ENCODE peak calls at places on chromosome 9, in nine cellular contexts. D is body of pancreas; G is A549; F is GM23338; K is substantia nigra; Z is left ventricle myocardium inferior; Q is AG04450; Y is effector memory CD4-positive, alpha-beta T cell; O is keratinocyte. C is an unnamed sample.

GRCh38 chr9:93656426-93657222 is 80.2 kb downstream of the PHF2 start:
- DNase-seq in Y (no peak), F (no peak), D (no peak), K (no peak), O (no peak), Q (no peak), G (no peak), Z (peak; percentile 2), C (no peak)

GRCh38 chr9:13139641-13140171 is 139.8 kb downstream of the MPDZ start:
- DNase-seq in O (no peak), G (no peak), D (no peak), Y (no peak), K (no peak), Z (no peak), Q (peak; percentile 64), F (peak; percentile 15), C (no peak)

GRCh38 chr9:10009401-10009800 is 603.4 kb downstream of the PTPRD start:
- DNase-seq in Y (no peak), D (no peak), K (no peak), F (no peak), G (no peak), Z (no peak), Q (no peak), O (no peak), C (no peak)

GRCh38 chr9:130680836-130681768 is 12.5 kb upstream of the EXOSC2 start:
- DNase-seq in F (peak; percentile 78), D (peak; percentile 88), G (peak; percentile 95), O (no peak), Q (peak; percentile 66), Y (peak; percentile 31), K (no peak), Z (peak; percentile 67), C (peak; percentile 52)

GRCh38 chr9:112885324-112885723 is 5.4 kb downstream of the SLC46A2 start:
- DNase-seq in D (no peak), Q (no peak), G (no peak), Z (no peak), O (no peak), Y (no peak), F (no peak), K (no peak), C (no peak)

GRCh38 chr9:107760469-107761242 is 271.1 kb upstream of the KLF4 start:
- DNase-seq in D (peak; percentile 72), F (no peak), K (peak; percentile 27), G (no peak), Z (peak; percentile 52), O (no peak), Y (no peak), Q (no peak), C (no peak)

GRCh38 chr9:131394464-131395026 is 659 bp downstream of the PRRC2B start:
- DNase-seq in G (no peak), K (no peak), O (no peak), F (peak; percentile 63), Q (no peak), Y (peak; percentile 37), D (peak; percentile 48), Z (peak; percentile 57), C (no peak)

GRCh38 chr9:133981958-133982681 is 10.0 kb downstream of the VAV2 start:
- DNase-seq in K (no peak), Q (no peak), Z (peak; percentile 19), O (no peak), Y (no peak), F (peak; percentile 30), G (no peak), D (no peak), C (no peak)

GRCh38 chr9:14466429-14466818 is 152.5 kb upstream of the NFIB start:
- DNase-seq in D (no peak), Q (no peak), F (peak; percentile 11), Z (no peak), K (no peak), O (no peak), Y (no peak), G (no peak), C (no peak)

GRCh38 chr9:20692554-20692953 is 8.5 kb downstream of the FOCAD start:
- DNase-seq in Q (no peak), K (no peak), G (no peak), Z (no peak), D (no peak), F (no peak), Y (no peak), O (no peak), C (no peak)

GRCh38 chr9:117170567-117170966 is 244.3 kb downstream of the ASTN2 start:
- DNase-seq in Q (no peak), F (no peak), G (no peak), O (no peak), K (no peak), Y (no peak), D (no peak), Z (no peak), C (no peak)

GRCh38 chr9:93461810-93462209 is 8.4 kb upstream of the FAM120AOS start:
- DNase-seq in Y (no peak), O (no peak), F (no peak), G (no peak), K (no peak), Q (no peak), D (no peak), Z (no peak), C (no peak)

GRCh38 chr9:87322840-87323635 is 174.6 kb upstream of the DAPK1 start:
- DNase-seq in Y (no peak), Q (no peak), G (no peak), F (no peak), D (no peak), O (no peak), K (no peak), Z (no peak), C (no peak)

GRCh38 chr9:100322954-100323536 is 29.7 kb downstream of the TEX10 start:
- DNase-seq in K (no peak), Z (no peak), D (peak; percentile 47), G (peak; percentile 18), O (no peak), Y (peak; percentile 4), F (peak; percentile 70), Q (no peak), C (no peak)

GRCh38 chr9:13143281-13143680 is 136.2 kb downstream of the MPDZ start:
- DNase-seq in G (no peak), O (no peak), D (no peak), Z (no peak), F (peak; percentile 37), K (no peak), Y (no peak), Q (no peak), C (no peak)

DNA sequence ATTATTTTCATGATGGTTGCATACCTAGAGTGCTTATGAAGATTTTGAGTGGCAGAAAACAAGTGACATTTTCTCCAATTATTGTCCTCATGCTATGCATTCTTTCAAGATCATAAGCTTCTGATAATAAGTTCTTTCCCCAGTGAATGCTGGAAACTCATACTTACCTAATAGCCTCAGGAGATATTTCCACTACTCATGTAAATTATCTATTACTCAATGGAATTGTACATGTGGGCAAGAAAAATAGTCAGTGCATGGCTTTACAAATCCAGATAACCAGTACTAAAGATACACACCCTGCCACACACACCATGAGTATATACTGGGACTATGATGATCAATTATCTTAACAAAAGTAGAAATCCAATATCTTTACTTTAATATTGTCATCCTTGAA is 1219.5 kb upstream of the C9orf72 start:
- DNase-seq in D (no peak), Q (no peak), K (no peak), G (no peak), Z (no peak), O (no peak), Y (no peak), F (no peak), C (no peak)
- H3K27ac ChIP-seq in D (no peak overlapping the region), Q (no peak overlapping the region), K (no peak overlapping the region), G (no peak overlapping the region), Z (no peak overlapping the region), O (no peak overlapping the region), Y (no peak overlapping the region), F (no peak overlapping the region), C (no peak overlapping the region)

DNA sequence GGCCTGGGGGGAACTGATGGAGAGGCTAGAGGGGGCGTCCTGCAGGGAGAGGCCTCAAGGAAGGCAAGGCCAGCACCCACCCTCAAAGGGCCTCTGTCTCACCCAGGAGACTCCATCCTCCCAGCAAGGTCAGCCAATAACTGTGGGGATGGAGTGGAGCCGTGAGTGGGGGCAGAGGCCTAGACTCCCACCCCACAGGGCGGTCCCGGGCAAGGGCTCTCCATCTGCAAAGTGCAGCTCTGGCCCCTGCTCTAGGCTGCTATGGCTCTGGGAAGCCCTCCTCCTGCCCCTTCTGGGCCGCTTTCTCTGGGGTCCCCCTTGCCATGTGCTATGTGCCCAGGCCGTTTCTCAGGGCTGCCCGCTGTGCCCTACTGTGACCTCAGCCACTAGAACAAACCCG is 14.0 kb downstream of the FPGS start:
- DNase-seq in F (no peak), K (no peak), O (no peak), Z (no peak), Q (no peak), D (no peak), G (no peak), Y (no peak), C (no peak)
- H3K27ac ChIP-seq in F (no peak overlapping the region), K (no peak overlapping the region), O (no peak overlapping the region), Z (peak overlapping the region; percentile 44), Q (no peak overlapping the region), D (no peak overlapping the region), G (no peak overlapping the region), Y (no peak overlapping the region), C (no peak overlapping the region)

GRCh38 chr9:129005336-129005997 is 22.7 kb downstream of the SH3GLB2 start:
- DNase-seq in Z (no peak), G (no peak), Y (no peak), K (no peak), D (no peak), F (no peak), Q (no peak), O (no peak), C (no peak)
- H3K27ac ChIP-seq in Z (no peak overlapping the region), G (no peak overlapping the region), Y (no peak overlapping the region), K (no peak overlapping the region), D (no peak overlapping the region), F (peak overlapping the region; percentile 72), Q (no peak overlapping the region), O (no peak overlapping the region), C (no peak overlapping the region)

GRCh38 chr9:136720251-136720886 is 8.0 kb downstream of the DIPK1B start:
- DNase-seq in O (no peak), G (no peak), Z (peak; percentile 51), Y (no peak), Q (no peak), D (no peak), K (no peak), F (no peak), C (no peak)
- H3K27ac ChIP-seq in O (no peak overlapping the region), G (no peak overlapping the region), Z (peak overlapping the region; percentile 78), Y (no peak overlapping the region), Q (no peak overlapping the region), D (no peak overlapping the region), K (no peak overlapping the region), F (no peak overlapping the region), C (no peak overlapping the region)

GRCh38 chr9:99037768-99038167 is 67.1 kb upstream of the TGFBR1 start:
- DNase-seq in Z (no peak), D (no peak), G (no peak), K (no peak), Q (no peak), F (no peak), Y (no peak), O (no peak), C (no peak)
- H3K27ac ChIP-seq in Z (no peak overlapping the region), D (no peak overlapping the region), G (no peak overlapping the region), K (no peak overlapping the region), Q (no peak overlapping the region), F (no peak overlapping the region), Y (no peak overlapping the region), O (no peak overlapping the region), C (no peak overlapping the region)

GRCh38 chr9:95822583-95823431 is 52.7 kb upstream of the ERCC6L2 start:
- DNase-seq in K (no peak), Q (peak; percentile 91), F (no peak), G (no peak), Y (no peak), O (no peak), D (no peak), Z (no peak), C (peak; percentile 8)
- H3K27ac ChIP-seq in K (no peak overlapping the region), Q (peak overlapping the region; percentile 82), F (no peak overlapping the region), G (peak overlapping the region; percentile 58), Y (no peak overlapping the region), O (no peak overlapping the region), D (no peak overlapping the region), Z (no peak overlapping the region), C (no peak overlapping the region)